ENCODE peak calls at places on chromosomes 1 and 21, in eight cellular contexts. W is mammary epithelial cell, X is HL-60, J is GM20000, C is AG10803, D is BJ, Z is lower leg skin, L is GM13976. O is an unnamed sample.

GRCh38 chr21:30984897-30985296 is 53.4 kb downstream of the KRTAP19-8 start:
- DNase-seq in J (no peak), Z (no peak), L (no peak), X (no peak), W (no peak), D (no peak), C (no peak), O (no peak)

GRCh38 chr1:226975909-226976670 is 36.0 kb downstream of the COQ8A start:
- DNase-seq in L (no peak), D (no peak), C (no peak), J (no peak), Z (no peak), X (no peak), W (no peak), O (peak; percentile 31)

GRCh38 chr1:235567812-235568444 is 63.7 kb upstream of the B3GALNT2 start:
- DNase-seq in W (no peak), L (no peak), J (no peak), X (peak; percentile 93), Z (no peak), C (no peak), D (no peak), O (no peak)

GRCh38 chr1:206471415-206471801 is 1.1 kb downstream of the IKBKE start:
- DNase-seq in D (no peak), C (no peak), Z (no peak), J (peak; percentile 48), L (peak; percentile 62), X (no peak), W (no peak), O (no peak)

GRCh38 chr1:109298666-109299086 is 8.1 kb downstream of the MYBPHL start:
- DNase-seq in W (peak; percentile 52), X (no peak), Z (no peak), D (no peak), J (peak; percentile 45), L (peak; percentile 66), C (no peak), O (no peak)

GRCh38 chr1:244319283-244320132 is 132.2 kb downstream of the ADSS2 start:
- DNase-seq in W (peak; percentile 87), C (peak; percentile 90), X (peak; percentile 94), J (peak; percentile 45), Z (peak; percentile 45), D (peak; percentile 59), L (peak; percentile 59), O (peak; percentile 89)

GRCh38 chr1:228861830-228862176 is 126.5 kb downstream of the RHOU start:
- DNase-seq in D (no peak), X (no peak), J (peak; percentile 30), C (no peak), W (no peak), Z (no peak), L (no peak), O (no peak)

GRCh38 chr1:88813474-88813873 is 77.9 kb downstream of the GTF2B start:
- DNase-seq in W (no peak), D (no peak), Z (no peak), L (no peak), X (no peak), J (no peak), C (no peak), O (no peak)

GRCh38 chr1:153543738-153544135 is 1.9 kb downstream of the S100A4 start:
- DNase-seq in W (no peak), C (no peak), J (no peak), D (no peak), Z (no peak), L (no peak), X (no peak), O (no peak)

GRCh38 chr1:2047749-2048729 is 2.2 kb upstream of the PRKCZ start:
- DNase-seq in X (no peak), C (no peak), D (no peak), W (no peak), Z (no peak), L (no peak), J (no peak), O (no peak)

GRCh38 chr1:165894591-165894990 is 67.2 kb downstream of the UCK2 start:
- DNase-seq in L (no peak), X (no peak), Z (no peak), D (no peak), W (no peak), J (no peak), C (peak; percentile 49), O (no peak)

GRCh38 chr1:30188999-30189398 is 534.4 kb downstream of the MATN1 start:
- DNase-seq in W (no peak), C (no peak), J (no peak), X (no peak), L (no peak), Z (peak; percentile 8), D (no peak), O (no peak)

GRCh38 chr1:56670350-56670749 is 25.2 kb downstream of the PRKAA2 start:
- DNase-seq in D (no peak), L (no peak), C (no peak), J (no peak), Z (no peak), X (no peak), W (no peak), O (no peak)

GRCh38 chr1:33045814-33046213 is 9.1 kb upstream of the AK2 start:
- DNase-seq in Z (no peak), W (no peak), X (peak; percentile 89), C (no peak), D (no peak), J (no peak), L (no peak), O (peak; percentile 59)

GRCh38 chr1:178086294-178087255 is 7.3 kb upstream of the RASAL2 start:
- DNase-seq in J (no peak), L (no peak), D (peak; percentile 58), Z (no peak), W (no peak), C (peak; percentile 82), X (peak; percentile 50), O (no peak)

GRCh38 chr1:19923953-19924346 is 533 bp upstream of the PLA2G2E start:
- DNase-seq in W (no peak), L (no peak), C (no peak), J (no peak), Z (no peak), D (no peak), X (no peak), O (no peak)

GRCh38 chr1:52454111-52454510 is 49.7 kb downstream of the PRPF38A start:
- DNase-seq in X (no peak), L (no peak), D (no peak), Z (no peak), W (no peak), C (no peak), J (no peak), O (no peak)

GRCh38 chr1:21337931-21338567 is 47.8 kb upstream of the ECE1 start:
- DNase-seq in Z (peak; percentile 95), D (peak; percentile 78), C (peak; percentile 80), W (no peak), J (no peak), L (no peak), X (peak; percentile 52), O (peak; percentile 96)

GRCh38 chr1:198672124-198672523 is 33.3 kb downstream of the PTPRC start:
- DNase-seq in W (peak; percentile 41), L (no peak), Z (no peak), X (no peak), C (peak; percentile 94), J (no peak), D (peak; percentile 88), O (no peak)

GRCh38 chr1:171897304-171897703 is 56.0 kb downstream of the DNM3 start:
- DNase-seq in Z (no peak), L (no peak), W (no peak), J (no peak), X (no peak), D (no peak), C (no peak), O (no peak)
- TF ChIP-seq CTCF in Z (no peak), L (no peak), W (no peak), J (no peak), X (no peak), D (no peak), C (no peak), O (no peak)

DNA sequence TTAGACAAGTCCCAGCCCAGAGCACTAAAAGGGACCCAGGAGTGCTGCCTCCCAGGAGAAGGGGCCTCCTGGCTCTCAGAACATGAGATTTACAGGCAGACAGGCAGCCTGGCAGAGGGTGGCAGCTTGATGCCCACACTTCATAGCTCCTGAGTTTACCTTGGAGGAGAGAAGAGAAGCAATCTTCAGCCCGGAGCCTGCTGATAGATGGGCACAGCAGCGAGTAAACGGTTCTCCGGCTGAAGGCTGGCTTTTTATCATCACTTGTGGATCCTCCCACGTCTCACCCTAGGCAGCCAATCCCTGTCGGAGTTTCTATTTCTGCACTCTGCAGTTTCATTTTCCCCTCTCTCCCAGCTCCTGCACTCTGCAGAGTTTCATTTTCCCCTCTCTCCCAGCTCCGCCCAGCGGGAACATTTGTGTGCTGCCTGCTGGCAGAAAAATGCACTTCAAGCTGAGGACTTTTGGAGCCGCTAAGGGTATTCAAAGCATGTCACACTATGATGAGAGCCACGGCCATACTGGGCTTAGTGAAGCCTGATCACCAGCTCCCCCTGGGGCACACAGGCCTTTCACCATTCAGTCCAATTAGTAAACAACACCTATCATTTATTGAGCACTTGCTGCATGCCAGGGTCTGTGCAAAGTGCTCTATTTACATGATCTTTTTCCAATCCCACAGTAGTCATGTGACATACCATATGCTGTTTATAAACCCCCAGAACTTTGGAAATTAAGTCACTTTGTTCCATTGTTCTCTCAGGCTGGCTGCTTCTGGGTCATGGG is at the start of gene IFI6:
- DNase-seq in Z (peak; percentile 86), D (peak; percentile 92), X (peak; percentile 76), C (peak; percentile 95), W (peak; percentile 94), L (peak; percentile 87), J (peak; percentile 91), O (no peak)
- TF ChIP-seq CTCF in Z (no peak), D (peak; percentile 41), X (no peak), C (peak; percentile 47), W (peak; percentile 35), L (peak; percentile 13), J (no peak), O (no peak)

GRCh38 chr1:26861286-26861701 is 1.7 kb upstream of the SFN start:
- DNase-seq in D (no peak), X (no peak), L (no peak), C (peak; percentile 42), W (peak; percentile 93), J (no peak), Z (no peak), O (no peak)
- TF ChIP-seq CTCF in D (peak; percentile 50), X (no peak), L (no peak), C (peak; percentile 41), W (peak; percentile 61), J (no peak), Z (no peak), O (no peak)

DNA sequence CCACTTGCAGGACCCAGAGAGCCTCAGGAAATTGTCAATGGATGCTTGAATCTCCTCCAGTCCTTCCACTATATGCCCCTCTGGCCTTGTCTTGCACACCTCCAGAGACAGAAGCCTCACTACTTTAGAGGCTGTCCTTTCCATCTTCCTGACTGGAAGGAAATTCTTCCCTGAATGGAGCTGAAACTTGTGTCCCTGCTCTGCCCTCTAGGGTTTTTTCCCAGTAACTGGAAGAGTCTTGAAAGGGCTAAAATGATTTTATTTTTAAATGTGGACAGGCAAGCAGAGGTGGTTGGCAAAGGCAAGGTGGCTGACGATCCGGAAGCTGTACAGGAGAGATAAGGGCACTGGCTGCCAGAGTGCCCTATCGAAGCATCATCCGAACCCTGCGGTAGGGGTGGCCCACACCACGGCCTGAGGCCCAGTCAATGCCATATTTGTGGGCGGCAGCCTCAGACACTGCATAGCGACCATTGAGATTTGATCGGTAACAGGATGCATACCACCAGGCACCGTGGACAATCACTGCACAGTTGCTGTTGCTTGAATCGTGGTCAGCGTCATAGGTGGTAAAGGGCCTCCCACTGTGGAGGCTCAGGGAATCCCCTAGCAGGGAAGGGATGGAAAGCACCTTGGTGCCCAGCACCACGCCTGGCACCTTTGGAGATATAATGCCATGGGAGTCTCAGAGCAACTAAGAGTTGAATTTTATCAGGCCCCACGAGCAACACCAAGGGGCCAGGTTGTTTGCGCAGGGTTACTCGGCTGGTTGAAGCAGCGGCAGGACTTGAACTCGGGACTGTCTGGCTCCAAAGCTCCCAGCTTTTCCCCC is 2.3 kb upstream of the MAP3K6 start:
- DNase-seq in Z (no peak), J (no peak), X (peak; percentile 18), L (no peak), W (no peak), C (peak; percentile 25), D (no peak), O (no peak)
- TF ChIP-seq CTCF in Z (no peak), J (no peak), X (no peak), L (no peak), W (peak; percentile 40), C (peak; percentile 36), D (peak; percentile 35), O (no peak)